ENCODE peak calls at places on chromosomes 6 and 20, in four cellular contexts. W is GM23338, C is heart right ventricle, Y is BJ. A is an unnamed sample.
A peak's percentile ranks its signal among the peaks of the same experiment; 100 is the strongest.

GRCh38 chr6:116399287-116399686 is 28.5 kb downstream of the DSE start:
- DNase-seq in Y (no peak), C (no peak), W (no peak), A (no peak)

GRCh38 chr6:150898390-150899170 is 33.1 kb downstream of the MTHFD1L start:
- DNase-seq in Y (no peak), C (no peak), W (no peak), A (no peak)

GRCh38 chr20:46970937-46971630 is 76.4 kb downstream of the EYA2 start:
- DNase-seq in Y (no peak), C (no peak), W (peak; percentile 98), A (peak; percentile 88)

GRCh38 chr20:1507276-1507675 is 16.1 kb upstream of the SIRPB2 start:
- DNase-seq in Y (no peak), W (no peak), C (no peak), A (no peak)

GRCh38 chr6:135686784-135687301 is 164.7 kb upstream of the PDE7B start:
- DNase-seq in W (no peak), C (no peak), Y (no peak), A (no peak)

GRCh38 chr6:41901882-41902519 is 6.8 kb upstream of the USP49 start:
- DNase-seq in C (no peak), Y (no peak), W (peak; percentile 44), A (peak; percentile 55)

GRCh38 chr6:7419065-7419464 is 29.5 kb downstream of the RIOK1 start:
- DNase-seq in Y (no peak), W (no peak), C (no peak), A (no peak)

GRCh38 chr6:53107091-53107490 is 41.5 kb downstream of the GCM1 start:
- DNase-seq in C (no peak), W (no peak), Y (no peak), A (no peak)

GRCh38 chr20:32727663-32728062 is 15.6 kb downstream of the COMMD7 start:
- DNase-seq in Y (no peak), C (no peak), W (no peak), A (no peak)

GRCh38 chr6:118675225-118675624 is 23.8 kb upstream of the CEP85L start:
- DNase-seq in W (no peak), Y (no peak), C (no peak), A (no peak)

GRCh38 chr6:151136141-151136755 is 103.5 kb upstream of the AKAP12 start:
- DNase-seq in C (no peak), W (peak; percentile 29), Y (no peak), A (no peak)

GRCh38 chr6:31332637-31333602 is 24.1 kb downstream of the HLA-B start:
- DNase-seq in W (no peak), Y (no peak), C (no peak), A (no peak)

GRCh38 chr6:169589699-169590257 is 112.1 kb downstream of the WDR27 start:
- DNase-seq in W (no peak), C (no peak), Y (no peak), A (no peak)

GRCh38 chr6:160102956-160103824 is 18.4 kb upstream of the SLC22A1 start:
- DNase-seq in Y (no peak), W (peak; percentile 77), C (no peak), A (peak; percentile 84)

DNA sequence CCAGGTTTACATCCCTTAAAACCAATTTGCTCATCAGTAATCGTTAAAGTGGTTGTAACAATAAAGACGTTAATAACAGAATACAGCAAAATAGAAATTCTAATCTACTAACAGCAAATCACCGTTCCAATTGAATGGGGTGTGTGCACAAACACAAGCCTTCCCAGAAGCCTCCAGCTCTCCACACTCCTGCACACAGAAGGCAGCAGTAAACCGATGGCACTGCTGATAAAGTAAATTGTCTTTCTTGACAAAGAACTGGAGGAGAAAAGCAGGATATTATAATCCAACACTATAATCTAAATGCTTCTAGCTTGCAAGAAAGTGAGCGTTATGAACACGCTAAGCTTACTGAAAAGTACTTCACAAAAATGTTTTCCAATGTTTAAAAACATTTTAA is 7.0 kb downstream of the ZNF217 start:
- DNase-seq in C (no peak), W (no peak), Y (no peak), A (no peak)
- H3K4me3 ChIP-seq in C (no peak overlapping the region), W (peak overlapping the region; percentile 24), Y (no peak overlapping the region), A (no peak overlapping the region)

DNA sequence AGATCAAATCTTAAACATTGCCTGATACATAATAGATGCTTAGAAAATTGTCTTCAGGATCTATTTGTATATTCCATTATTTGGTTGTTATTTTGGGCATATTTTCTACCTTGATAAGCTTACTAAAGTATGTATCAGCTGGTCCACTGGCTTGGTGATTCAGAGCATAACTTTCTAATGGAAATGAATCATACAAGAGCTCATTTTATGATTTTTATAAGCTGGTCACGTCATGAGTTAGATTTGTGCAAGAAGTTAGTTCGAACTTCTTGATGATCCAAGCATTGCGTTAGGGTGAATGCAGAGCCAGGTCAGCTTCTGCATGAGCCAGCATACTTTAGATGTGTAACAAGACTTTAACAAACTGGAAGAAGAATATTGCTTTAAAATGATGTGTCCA is 144.5 kb upstream of the FLRT3 start:
- DNase-seq in Y (peak; percentile 53), W (no peak), C (no peak), A (no peak)
- H3K27me3 ChIP-seq in Y (no peaks in the 10 kb centered on the region), W (no peaks in the 10 kb centered on the region), C (no peaks in the 10 kb centered on the region), A (no peaks in the 10 kb centered on the region)

GRCh38 chr20:487655-488054 is 25.3 kb upstream of the TBC1D20 start:
- DNase-seq in C (no peak), W (no peak), Y (no peak), A (no peak)

GRCh38 chr20:479487-479886 is 17.2 kb upstream of the TBC1D20 start:
- DNase-seq in W (no peak), Y (no peak), C (no peak), A (no peak)

GRCh38 chr20:481167-481566 is 18.8 kb upstream of the TBC1D20 start:
- DNase-seq in W (no peak), Y (no peak), C (no peak), A (no peak)

GRCh38 chr20:480044-480443 is 17.7 kb upstream of the TBC1D20 start:
- DNase-seq in Y (no peak), W (no peak), C (no peak), A (no peak)

GRCh38 chr20:483791-484644 is 21.7 kb upstream of the TBC1D20 start:
- DNase-seq in Y (no peak), C (peak; percentile 64), W (no peak), A (no peak)
- H3K36me3 ChIP-seq in Y (peaks cover 21% of the 10 kb centered on the region), C (peaks cover 72% of the 10 kb centered on the region), W (peaks cover 69% of the 10 kb centered on the region), A (peaks cover 52% of the 10 kb centered on the region)

GRCh38 chr6:67501738-67502137 is 1133.3 kb upstream of the ADGRB3 start:
- DNase-seq in Y (no peak), W (no peak), C (no peak), A (no peak)
- H3K4me3 ChIP-seq in Y (no peak overlapping the region), W (no peak overlapping the region), C (no peak overlapping the region), A (no peak overlapping the region)

GRCh38 chr20:2753456-2754040 is 46.9 kb downstream of the CPXM1 start:
- DNase-seq in Y (no peak), W (no peak), C (no peak), A (no peak)
- H3K27me3 ChIP-seq in Y (peaks cover 32% of the 10 kb centered on the region), W (peaks cover 68% of the 10 kb centered on the region), C (peaks cover 57% of the 10 kb centered on the region), A (peaks cover 64% of the 10 kb centered on the region)

DNA sequence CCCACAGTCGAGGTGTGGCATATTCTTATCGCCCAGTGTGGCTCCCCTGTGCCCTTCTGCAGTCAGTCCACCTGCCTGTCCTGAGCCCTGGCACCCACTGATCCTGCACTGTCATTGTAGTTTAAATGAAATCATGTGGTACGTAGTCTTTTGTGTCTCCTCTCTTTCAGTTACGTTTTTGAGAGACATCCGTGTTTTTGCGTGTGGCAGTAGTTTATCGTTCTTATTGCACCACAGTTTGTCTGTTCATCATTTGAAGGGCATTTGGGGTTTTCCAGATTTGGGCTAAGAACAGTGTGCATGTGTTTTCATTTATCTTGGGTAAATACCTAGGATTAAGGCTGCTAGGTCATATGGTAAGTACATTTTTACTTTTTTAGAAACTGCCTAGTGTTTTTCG is 49.3 kb downstream of the SPATA2 start:
- DNase-seq in C (no peak), W (no peak), Y (peak; percentile 84), A (no peak)
- H3K36me3 ChIP-seq in C (peaks cover 81% of the 10 kb centered on the region), W (no peaks in the 10 kb centered on the region), Y (peaks cover 3% of the 10 kb centered on the region), A (peaks cover 2% of the 10 kb centered on the region)

GRCh38 chr6:125471703-125472102 is 169.9 kb upstream of the HDDC2 start:
- DNase-seq in C (no peak), Y (no peak), W (no peak), A (no peak)
- H3K4me3 ChIP-seq in C (no peak overlapping the region), Y (no peak overlapping the region), W (no peak overlapping the region), A (no peak overlapping the region)

DNA sequence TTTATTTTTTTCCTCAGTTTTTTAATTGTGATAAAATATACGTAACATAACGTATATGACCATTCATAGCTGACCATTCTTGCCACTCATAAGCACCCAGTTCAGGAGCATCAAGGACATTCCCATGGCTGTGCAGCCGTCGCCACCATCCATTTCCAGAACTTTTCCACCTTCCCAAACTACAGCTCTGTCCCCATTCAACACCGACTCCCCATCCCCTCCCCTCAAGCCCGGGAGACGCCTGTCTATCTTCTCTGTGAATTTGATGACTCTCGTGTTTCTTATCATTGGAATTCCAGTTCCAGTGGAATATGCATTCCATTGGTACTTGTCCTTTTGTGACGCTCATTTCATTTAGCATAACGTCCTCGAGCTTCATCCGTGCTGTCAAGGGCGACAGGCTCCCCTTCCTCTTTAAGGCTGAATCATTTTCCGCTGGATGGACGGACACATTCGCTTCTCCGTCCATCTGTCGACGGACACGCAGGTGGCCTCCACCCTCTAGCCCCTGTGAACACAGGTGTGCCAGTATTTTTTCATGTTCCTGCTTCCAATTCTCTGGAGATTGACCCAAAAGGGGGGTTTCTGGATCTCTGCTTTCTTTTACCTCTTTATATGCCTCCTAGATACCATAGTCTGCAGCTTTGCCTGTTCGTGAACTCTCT is 88.1 kb downstream of the YTHDF1 start:
- DNase-seq in C (peak; percentile 1), Y (no peak), W (no peak), A (peak; percentile 48)
- H3K27me3 ChIP-seq in C (peaks cover 85% of the 10 kb centered on the region), Y (peaks cover 6% of the 10 kb centered on the region), W (no peaks in the 10 kb centered on the region), A (peaks cover 4% of the 10 kb centered on the region)

DNA sequence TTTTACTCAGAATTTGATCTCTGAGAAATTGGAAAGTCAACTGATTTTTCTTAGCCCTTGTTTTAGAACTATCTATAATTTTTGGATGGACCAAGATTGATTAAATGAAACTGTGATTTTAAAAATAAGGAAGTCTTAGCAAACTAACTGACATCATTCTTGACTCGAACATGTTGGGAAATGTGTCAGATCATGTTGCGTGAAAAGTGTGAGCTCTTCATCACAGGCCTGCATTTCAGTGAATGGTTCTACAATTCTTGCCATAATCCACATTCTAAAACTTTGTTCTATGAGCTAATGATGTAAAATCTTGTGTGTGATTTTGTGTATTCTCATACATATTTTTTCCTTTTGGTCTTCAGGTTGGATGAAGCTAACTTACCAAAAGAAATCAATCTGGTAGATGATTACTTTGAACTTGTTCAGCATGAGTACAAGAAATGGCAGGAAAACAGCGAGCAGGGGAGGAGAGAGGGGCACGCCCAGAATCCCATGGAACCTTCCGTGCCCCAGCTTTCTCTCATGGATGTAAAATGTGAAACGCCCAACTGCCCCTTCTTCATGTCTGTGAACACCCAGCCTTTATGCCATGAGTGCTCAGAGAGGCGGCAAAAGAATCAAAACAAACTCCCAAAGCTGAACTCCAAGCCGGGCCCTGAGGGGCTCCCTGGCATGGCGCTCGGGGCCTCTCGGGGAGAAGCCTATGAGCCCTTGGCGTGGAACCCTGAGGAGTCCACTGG is 11.2 kb downstream of the TNFAIP3 start:
- DNase-seq in C (no peak), W (no peak), Y (no peak), A (no peak)
- H3K36me3 ChIP-seq in C (peaks cover 88% of the 10 kb centered on the region), W (peaks cover 4% of the 10 kb centered on the region), Y (peaks cover 32% of the 10 kb centered on the region), A (peaks cover 2% of the 10 kb centered on the region)